ENCODE peak calls at places on chromosome 21, in five cellular contexts. One of them, this sample, is unnamed.
A peak's percentile ranks its signal among the peaks of the same experiment; 100 is the strongest.

GRCh38 chr21:37503848-37504467 is 137.4 kb downstream of the DYRK1A start:
- DNase-seq in IMR-90: peak; percentile 87
- DNase-seq in H9: no peak
- DNase-seq in mesendoderm: peak; percentile 25
- DNase-seq in neuronal stem cell: no peak
- DNase-seq in this sample: peak; percentile 65

GRCh38 chr21:16113052-16113715 is 383.4 kb downstream of the USP25 start:
- DNase-seq in IMR-90: peak; percentile 16
- DNase-seq in H9: no peak
- DNase-seq in mesendoderm: no peak
- DNase-seq in neuronal stem cell: no peak
- DNase-seq in this sample: no peak

GRCh38 chr21:31730687-31731111 is 1.2 kb downstream of the SCAF4 start:
- DNase-seq in IMR-90: peak; percentile 28
- DNase-seq in H9: peak; percentile 82
- DNase-seq in mesendoderm: peak; percentile 73
- DNase-seq in neuronal stem cell: peak; percentile 57
- DNase-seq in this sample: no peak

GRCh38 chr21:31952828-31953227 is 80.0 kb downstream of the HUNK start:
- DNase-seq in IMR-90: no peak
- DNase-seq in H9: no peak
- DNase-seq in mesendoderm: no peak
- DNase-seq in neuronal stem cell: no peak
- DNase-seq in this sample: peak; percentile 85

GRCh38 chr21:37000381-37000780 is 6.1 kb upstream of the RIPPLY3 start:
- DNase-seq in IMR-90: no peak
- DNase-seq in H9: no peak
- DNase-seq in mesendoderm: no peak
- DNase-seq in neuronal stem cell: no peak
- DNase-seq in this sample: no peak

GRCh38 chr21:40334159-40334558 is 466.9 kb downstream of the PCP4 start:
- DNase-seq in IMR-90: no peak
- DNase-seq in H9: no peak
- DNase-seq in mesendoderm: no peak
- DNase-seq in neuronal stem cell: no peak
- DNase-seq in this sample: peak; percentile 67

GRCh38 chr21:31484219-31484618 is 140.2 kb upstream of the TIAM1 start:
- DNase-seq in IMR-90: no peak
- DNase-seq in H9: no peak
- DNase-seq in mesendoderm: peak; percentile 55
- DNase-seq in neuronal stem cell: no peak
- DNase-seq in this sample: peak; percentile 69

GRCh38 chr21:25836396-25836795 is 101.6 kb downstream of the GABPA start:
- DNase-seq in IMR-90: no peak
- DNase-seq in H9: no peak
- DNase-seq in mesendoderm: no peak
- DNase-seq in neuronal stem cell: no peak
- DNase-seq in this sample: no peak

GRCh38 chr21:25370311-25370744 is 237.0 kb downstream of the MRPL39 start:
- DNase-seq in IMR-90: peak; percentile 99
- DNase-seq in H9: no peak
- DNase-seq in mesendoderm: peak; percentile 57
- DNase-seq in neuronal stem cell: no peak
- DNase-seq in this sample: no peak

GRCh38 chr21:34198232-34199120 is 125.1 kb downstream of the MRPS6 start:
- DNase-seq in IMR-90: no peak
- DNase-seq in H9: no peak
- DNase-seq in mesendoderm: no peak
- DNase-seq in neuronal stem cell: no peak
- DNase-seq in this sample: no peak
- H2BK120ac ChIP-seq in IMR-90: no peak overlapping the region
- H2BK120ac ChIP-seq in H9: no peak overlapping the region
- H2BK120ac ChIP-seq in mesendoderm: no peak overlapping the region
- H2BK120ac ChIP-seq in neuronal stem cell: no peak overlapping the region
- H2BK120ac ChIP-seq in this sample: no peak overlapping the region

GRCh38 chr21:46116189-46116845 is 18.4 kb downstream of the COL6A2 start:
- DNase-seq in IMR-90: no peak
- DNase-seq in H9: peak; percentile 23
- DNase-seq in mesendoderm: no peak
- DNase-seq in neuronal stem cell: no peak
- DNase-seq in this sample: no peak

GRCh38 chr21:46116846-46117585 is 19.1 kb downstream of the COL6A2 start:
- DNase-seq in IMR-90: no peak
- DNase-seq in H9: peak; percentile 14
- DNase-seq in mesendoderm: no peak
- DNase-seq in neuronal stem cell: no peak
- DNase-seq in this sample: no peak

GRCh38 chr21:46114963-46115362 is 17.1 kb downstream of the COL6A2 start:
- DNase-seq in IMR-90: no peak
- DNase-seq in H9: no peak
- DNase-seq in mesendoderm: no peak
- DNase-seq in neuronal stem cell: no peak
- DNase-seq in this sample: no peak

GRCh38 chr21:46113497-46114176 is 15.7 kb downstream of the COL6A2 start:
- DNase-seq in IMR-90: no peak
- DNase-seq in H9: no peak
- DNase-seq in mesendoderm: no peak
- DNase-seq in neuronal stem cell: no peak
- DNase-seq in this sample: no peak

GRCh38 chr21:46115441-46116188 is 17.7 kb downstream of the COL6A2 start:
- DNase-seq in IMR-90: no peak
- DNase-seq in H9: peak; percentile 18
- DNase-seq in mesendoderm: no peak
- DNase-seq in neuronal stem cell: no peak
- DNase-seq in this sample: no peak
- H3K79me1 ChIP-seq in IMR-90: peaks cover 92% of the 10 kb centered on the region
- H3K79me1 ChIP-seq in H9: no peaks in the 10 kb centered on the region
- H3K79me1 ChIP-seq in mesendoderm: peaks cover 2% of the 10 kb centered on the region
- H3K79me1 ChIP-seq in neuronal stem cell: peaks cover 8% of the 10 kb centered on the region
- H3K79me1 ChIP-seq in this sample: no peaks in the 10 kb centered on the region

GRCh38 chr21:43281661-43282357 is 113.0 kb downstream of the CRYAA start:
- DNase-seq in IMR-90: no peak
- DNase-seq in H9: no peak
- DNase-seq in mesendoderm: no peak
- DNase-seq in neuronal stem cell: no peak
- DNase-seq in this sample: no peak
- H2BK120ac ChIP-seq in IMR-90: no peak overlapping the region
- H2BK120ac ChIP-seq in H9: no peak overlapping the region
- H2BK120ac ChIP-seq in mesendoderm: no peak overlapping the region
- H2BK120ac ChIP-seq in neuronal stem cell: no peak overlapping the region
- H2BK120ac ChIP-seq in this sample: no peak overlapping the region

GRCh38 chr21:42862774-42863503 is 16.4 kb downstream of the WDR4 start:
- DNase-seq in IMR-90: no peak
- DNase-seq in H9: peak; percentile 69
- DNase-seq in mesendoderm: peak; percentile 47
- DNase-seq in neuronal stem cell: no peak
- DNase-seq in this sample: no peak
- H3K79me1 ChIP-seq in IMR-90: peaks cover 46% of the 10 kb centered on the region
- H3K79me1 ChIP-seq in H9: peaks cover 3% of the 10 kb centered on the region
- H3K79me1 ChIP-seq in mesendoderm: peaks cover 39% of the 10 kb centered on the region
- H3K79me1 ChIP-seq in neuronal stem cell: peaks cover 24% of the 10 kb centered on the region
- H3K79me1 ChIP-seq in this sample: no peaks in the 10 kb centered on the region

GRCh38 chr21:29164330-29164942 is 34.0 kb downstream of the MAP3K7CL start:
- DNase-seq in IMR-90: peak; percentile 91
- DNase-seq in H9: no peak
- DNase-seq in mesendoderm: peak; percentile 74
- DNase-seq in neuronal stem cell: no peak
- DNase-seq in this sample: peak; percentile 46

GRCh38 chr21:29163381-29164115 is 33.1 kb downstream of the MAP3K7CL start:
- DNase-seq in IMR-90: no peak
- DNase-seq in H9: no peak
- DNase-seq in mesendoderm: no peak
- DNase-seq in neuronal stem cell: no peak
- DNase-seq in this sample: peak; percentile 74

GRCh38 chr21:29168874-29169273 is 38.4 kb downstream of the MAP3K7CL start:
- DNase-seq in IMR-90: no peak
- DNase-seq in H9: no peak
- DNase-seq in mesendoderm: no peak
- DNase-seq in neuronal stem cell: no peak
- DNase-seq in this sample: peak; percentile 26

GRCh38 chr21:29166333-29166732 is 35.9 kb downstream of the MAP3K7CL start:
- DNase-seq in IMR-90: no peak
- DNase-seq in H9: no peak
- DNase-seq in mesendoderm: no peak
- DNase-seq in neuronal stem cell: no peak
- DNase-seq in this sample: no peak

DNA sequence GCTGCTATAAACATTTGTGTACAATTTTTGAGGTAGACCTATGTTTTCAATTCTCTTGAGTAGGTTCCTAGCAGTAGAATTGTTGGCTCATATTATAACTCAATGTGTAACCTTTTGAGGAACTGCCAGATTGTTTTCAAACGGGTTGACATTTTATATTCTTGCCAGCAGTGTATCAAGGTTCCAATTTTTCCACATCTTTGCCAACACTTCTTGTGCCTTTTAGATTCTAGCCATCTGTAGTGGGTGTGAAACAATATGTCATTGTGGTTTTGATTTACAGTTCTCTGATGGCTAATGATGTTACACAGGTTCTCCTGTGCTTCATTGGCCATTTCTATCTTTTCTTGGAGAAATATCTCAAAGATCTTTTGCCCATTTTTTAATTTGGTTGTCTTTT is 36.4 kb downstream of the MAP3K7CL start:
- DNase-seq in IMR-90: no peak
- DNase-seq in H9: no peak
- DNase-seq in mesendoderm: no peak
- DNase-seq in neuronal stem cell: no peak
- DNase-seq in this sample: no peak
- H2BK120ac ChIP-seq in IMR-90: peak overlapping the region; percentile 1
- H2BK120ac ChIP-seq in H9: no peak overlapping the region
- H2BK120ac ChIP-seq in mesendoderm: no peak overlapping the region
- H2BK120ac ChIP-seq in neuronal stem cell: no peak overlapping the region
- H2BK120ac ChIP-seq in this sample: no peak overlapping the region

DNA sequence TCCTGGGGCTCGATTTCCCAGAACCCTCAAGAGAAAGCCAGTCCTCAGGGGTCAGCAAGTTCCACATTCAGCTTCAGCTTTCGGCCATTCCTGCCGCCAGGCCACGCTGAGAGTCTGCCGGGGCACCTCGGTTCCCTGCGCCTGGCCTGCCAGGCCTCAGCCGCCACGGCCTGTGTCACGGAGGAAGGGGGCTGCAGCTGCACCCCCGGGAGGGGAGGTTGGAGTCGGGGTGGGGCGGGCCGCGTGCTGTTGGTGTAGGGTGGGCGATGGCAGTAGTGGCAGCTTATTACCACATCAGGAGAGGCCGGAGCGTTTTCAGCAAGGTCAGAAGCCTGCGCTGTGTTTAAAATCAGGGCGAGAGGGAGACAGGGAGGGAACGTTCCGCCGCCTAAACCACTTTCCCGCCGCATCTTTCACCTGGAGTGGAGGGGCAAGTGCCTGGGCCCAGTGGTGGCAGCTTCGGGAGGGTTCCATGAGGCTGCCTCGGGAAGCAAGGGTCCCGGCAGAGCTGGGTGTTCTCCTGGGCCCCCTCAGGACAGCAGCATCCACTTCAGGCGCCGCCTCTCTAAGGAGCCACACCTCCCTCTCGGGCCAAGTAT is 68.5 kb upstream of the TRAPPC10 start:
- DNase-seq in IMR-90: no peak
- DNase-seq in H9: no peak
- DNase-seq in mesendoderm: no peak
- DNase-seq in neuronal stem cell: no peak
- DNase-seq in this sample: no peak
- H3K79me1 ChIP-seq in IMR-90: peaks cover 63% of the 10 kb centered on the region
- H3K79me1 ChIP-seq in H9: no peaks in the 10 kb centered on the region
- H3K79me1 ChIP-seq in mesendoderm: no peaks in the 10 kb centered on the region
- H3K79me1 ChIP-seq in neuronal stem cell: peaks cover 4% of the 10 kb centered on the region
- H3K79me1 ChIP-seq in this sample: no peaks in the 10 kb centered on the region

DNA sequence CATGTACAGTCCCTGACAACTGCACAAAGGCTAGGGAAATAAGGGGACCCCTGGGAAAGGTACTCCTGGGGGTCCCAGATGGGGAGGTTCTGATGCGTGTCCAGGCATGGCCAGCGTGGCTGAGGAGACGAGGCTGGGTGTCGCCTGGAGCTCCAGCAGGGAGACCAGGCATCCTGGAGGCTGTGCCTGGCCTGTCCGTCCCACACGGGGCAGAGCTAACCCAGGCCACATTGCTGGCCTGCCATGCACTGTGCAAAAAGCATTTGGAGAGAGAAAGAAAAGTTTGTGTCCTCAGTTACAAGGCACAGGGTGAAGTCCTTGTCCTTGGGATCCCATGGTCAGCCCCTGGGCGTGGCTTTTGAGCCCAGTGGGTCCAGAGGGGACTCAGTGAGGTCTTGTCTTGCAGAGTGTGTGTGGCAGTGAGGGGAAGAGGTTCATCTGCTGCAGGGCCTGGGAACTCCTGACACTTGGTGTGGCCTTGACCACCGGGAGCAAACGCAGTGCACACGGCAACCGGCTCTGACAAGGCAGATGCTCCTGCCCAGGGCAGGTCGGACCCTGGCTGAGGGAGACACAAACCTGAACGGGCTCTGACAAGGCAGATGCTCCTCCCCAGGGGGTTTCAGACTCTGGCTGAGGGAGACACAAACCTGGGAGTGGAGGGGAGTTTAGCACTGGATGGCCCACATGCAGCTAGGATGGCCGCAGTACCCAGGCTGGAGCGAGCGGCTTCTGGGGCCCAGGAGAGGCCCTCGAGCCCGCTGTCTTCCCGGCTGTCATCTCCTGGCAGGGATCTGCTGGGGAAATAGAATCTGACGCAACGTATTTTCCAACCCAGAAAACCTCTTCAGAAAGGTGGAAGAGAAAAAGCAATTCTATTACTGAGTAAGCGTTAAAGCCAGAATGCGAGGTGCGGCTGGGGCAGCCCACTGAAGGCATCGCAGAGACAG is 37.3 kb upstream of the COL18A1 start:
- DNase-seq in IMR-90: no peak
- DNase-seq in H9: no peak
- DNase-seq in mesendoderm: no peak
- DNase-seq in neuronal stem cell: no peak
- DNase-seq in this sample: no peak
- H2BK120ac ChIP-seq in IMR-90: peak overlapping the region; percentile 99
- H2BK120ac ChIP-seq in H9: no peak overlapping the region
- H2BK120ac ChIP-seq in mesendoderm: no peak overlapping the region
- H2BK120ac ChIP-seq in neuronal stem cell: no peak overlapping the region
- H2BK120ac ChIP-seq in this sample: peak overlapping the region; percentile 14